ENCODE peak calls at places on chromosomes 13 and 19, in seven cellular contexts. One of them, this sample, is unnamed.

GRCh38 chr19:17183271-17183757 is 31.8 kb upstream of the USE1 start:
- DNase-seq in CD8-positive, alpha-beta T cell: peak; percentile 11
- DNase-seq in thoracic aorta: no peak
- DNase-seq in lower lobe of right lung: no peak
- DNase-seq in HepG2: no peak
- DNase-seq in astrocyte: no peak
- DNase-seq in fibroblast of mammary gland: no peak
- DNase-seq in this sample: no peak

GRCh38 chr19:56692496-56692895 is 20.9 kb upstream of the ZNF835 start:
- DNase-seq in fibroblast of mammary gland: no peak
- DNase-seq in lower lobe of right lung: no peak
- DNase-seq in CD8-positive, alpha-beta T cell: no peak
- DNase-seq in thoracic aorta: no peak
- DNase-seq in HepG2: no peak
- DNase-seq in astrocyte: no peak
- DNase-seq in this sample: no peak

GRCh38 chr19:7533281-7533819 is 2.2 kb upstream of the PNPLA6 start:
- DNase-seq in CD8-positive, alpha-beta T cell: no peak
- DNase-seq in lower lobe of right lung: peak; percentile 74
- DNase-seq in thoracic aorta: no peak
- DNase-seq in astrocyte: no peak
- DNase-seq in HepG2: no peak
- DNase-seq in fibroblast of mammary gland: peak; percentile 71
- DNase-seq in this sample: peak; percentile 55

GRCh38 chr19:54245936-54246335 is 3.3 kb upstream of the LILRA6 start:
- DNase-seq in HepG2: no peak
- DNase-seq in lower lobe of right lung: no peak
- DNase-seq in astrocyte: no peak
- DNase-seq in fibroblast of mammary gland: no peak
- DNase-seq in thoracic aorta: no peak
- DNase-seq in CD8-positive, alpha-beta T cell: no peak
- DNase-seq in this sample: no peak

GRCh38 chr19:48925240-48925843 is 8.2 kb upstream of the DHDH start:
- DNase-seq in fibroblast of mammary gland: peak; percentile 94
- DNase-seq in HepG2: peak; percentile 28
- DNase-seq in astrocyte: peak; percentile 88
- DNase-seq in CD8-positive, alpha-beta T cell: no peak
- DNase-seq in thoracic aorta: no peak
- DNase-seq in lower lobe of right lung: no peak
- DNase-seq in this sample: peak; percentile 77

GRCh38 chr19:1064661-1065605 is 2.0 kb upstream of the ARHGAP45 start:
- DNase-seq in thoracic aorta: no peak
- DNase-seq in astrocyte: peak; percentile 51
- DNase-seq in fibroblast of mammary gland: peak; percentile 64
- DNase-seq in CD8-positive, alpha-beta T cell: peak; percentile 63
- DNase-seq in lower lobe of right lung: peak; percentile 89
- DNase-seq in HepG2: no peak
- DNase-seq in this sample: peak; percentile 77

GRCh38 chr13:73341748-73342147 is 282.9 kb downstream of the KLF5 start:
- DNase-seq in fibroblast of mammary gland: peak; percentile 68
- DNase-seq in lower lobe of right lung: no peak
- DNase-seq in CD8-positive, alpha-beta T cell: no peak
- DNase-seq in thoracic aorta: no peak
- DNase-seq in HepG2: no peak
- DNase-seq in astrocyte: peak; percentile 79
- DNase-seq in this sample: peak; percentile 38

GRCh38 chr19:869245-870177 is 10.0 kb downstream of the CFD start:
- DNase-seq in thoracic aorta: peak; percentile 60
- DNase-seq in lower lobe of right lung: no peak
- DNase-seq in astrocyte: peak; percentile 93
- DNase-seq in CD8-positive, alpha-beta T cell: no peak
- DNase-seq in fibroblast of mammary gland: peak; percentile 96
- DNase-seq in HepG2: no peak
- DNase-seq in this sample: peak; percentile 97

GRCh38 chr13:95267662-95268369 is 33.4 kb downstream of the ABCC4 start:
- DNase-seq in astrocyte: peak; percentile 89
- DNase-seq in CD8-positive, alpha-beta T cell: no peak
- DNase-seq in HepG2: peak; percentile 45
- DNase-seq in lower lobe of right lung: no peak
- DNase-seq in fibroblast of mammary gland: peak; percentile 93
- DNase-seq in thoracic aorta: no peak
- DNase-seq in this sample: peak; percentile 98

GRCh38 chr13:36028359-36028758 is 102.8 kb downstream of the DCLK1 start:
- DNase-seq in thoracic aorta: no peak
- DNase-seq in astrocyte: peak; percentile 21
- DNase-seq in lower lobe of right lung: no peak
- DNase-seq in fibroblast of mammary gland: no peak
- DNase-seq in CD8-positive, alpha-beta T cell: no peak
- DNase-seq in HepG2: no peak
- DNase-seq in this sample: no peak

GRCh38 chr13:21069561-21070004 is 8.2 kb upstream of the LATS2 start:
- DNase-seq in lower lobe of right lung: no peak
- DNase-seq in astrocyte: peak; percentile 97
- DNase-seq in HepG2: peak; percentile 63
- DNase-seq in CD8-positive, alpha-beta T cell: no peak
- DNase-seq in fibroblast of mammary gland: peak; percentile 98
- DNase-seq in thoracic aorta: no peak
- DNase-seq in this sample: peak; percentile 99

GRCh38 chr19:31118292-31118925 is 230.8 kb downstream of the TSHZ3 start:
- DNase-seq in thoracic aorta: no peak
- DNase-seq in HepG2: no peak
- DNase-seq in lower lobe of right lung: peak; percentile 47
- DNase-seq in fibroblast of mammary gland: no peak
- DNase-seq in CD8-positive, alpha-beta T cell: no peak
- DNase-seq in astrocyte: no peak
- DNase-seq in this sample: no peak

GRCh38 chr19:42038675-42039074 is 31.3 kb downstream of the GRIK5 start:
- DNase-seq in lower lobe of right lung: no peak
- DNase-seq in CD8-positive, alpha-beta T cell: no peak
- DNase-seq in HepG2: no peak
- DNase-seq in astrocyte: no peak
- DNase-seq in fibroblast of mammary gland: no peak
- DNase-seq in thoracic aorta: no peak
- DNase-seq in this sample: no peak

GRCh38 chr13:114148521-114148855 is 16.1 kb upstream of the RASA3 start:
- DNase-seq in thoracic aorta: no peak
- DNase-seq in fibroblast of mammary gland: no peak
- DNase-seq in CD8-positive, alpha-beta T cell: peak; percentile 81
- DNase-seq in astrocyte: no peak
- DNase-seq in lower lobe of right lung: peak; percentile 45
- DNase-seq in HepG2: no peak
- DNase-seq in this sample: no peak

GRCh38 chr19:2027361-2027760 is 11.8 kb upstream of the BTBD2 start:
- DNase-seq in HepG2: no peak
- DNase-seq in lower lobe of right lung: no peak
- DNase-seq in fibroblast of mammary gland: peak; percentile 96
- DNase-seq in astrocyte: peak; percentile 55
- DNase-seq in thoracic aorta: no peak
- DNase-seq in CD8-positive, alpha-beta T cell: no peak
- DNase-seq in this sample: peak; percentile 66

GRCh38 chr19:5031231-5032100 is 62.6 kb downstream of the KDM4B start:
- DNase-seq in lower lobe of right lung: peak; percentile 83
- DNase-seq in HepG2: peak; percentile 73
- DNase-seq in fibroblast of mammary gland: peak; percentile 73
- DNase-seq in thoracic aorta: no peak
- DNase-seq in astrocyte: no peak
- DNase-seq in CD8-positive, alpha-beta T cell: peak; percentile 75
- DNase-seq in this sample: peak; percentile 74

GRCh38 chr13:110993788-110994187 is 78.9 kb upstream of the ANKRD10 start:
- DNase-seq in thoracic aorta: no peak
- DNase-seq in HepG2: no peak
- DNase-seq in lower lobe of right lung: no peak
- DNase-seq in CD8-positive, alpha-beta T cell: no peak
- DNase-seq in astrocyte: no peak
- DNase-seq in fibroblast of mammary gland: no peak
- DNase-seq in this sample: no peak

DNA sequence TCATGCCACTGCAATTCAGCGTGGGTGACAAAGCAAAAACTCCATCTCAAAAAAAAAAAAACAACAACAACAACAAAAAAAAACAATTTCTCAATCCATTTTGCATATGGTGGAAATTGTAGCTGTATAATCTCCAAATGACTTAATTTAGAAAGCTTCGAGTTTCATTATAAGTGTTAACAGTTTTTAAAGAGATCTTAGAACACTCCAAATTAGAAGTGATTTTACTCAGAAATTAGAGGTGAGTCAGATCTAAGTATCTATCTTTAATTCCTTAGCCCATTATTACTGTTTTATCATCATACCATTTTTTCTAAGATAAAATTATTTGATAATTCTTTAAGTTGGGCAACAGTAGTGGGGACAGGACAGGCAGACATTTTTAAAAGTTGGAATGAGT is 60.5 kb downstream of the ZMYM2 start:
- DNase-seq in HepG2: no peak
- DNase-seq in fibroblast of mammary gland: no peak
- DNase-seq in CD8-positive, alpha-beta T cell: no peak
- DNase-seq in lower lobe of right lung: no peak
- DNase-seq in astrocyte: no peak
- DNase-seq in thoracic aorta: no peak
- DNase-seq in this sample: no peak
- H3K4me3 ChIP-seq in HepG2: no peak overlapping the region
- H3K4me3 ChIP-seq in fibroblast of mammary gland: no peak overlapping the region
- H3K4me3 ChIP-seq in CD8-positive, alpha-beta T cell: no peak overlapping the region
- H3K4me3 ChIP-seq in lower lobe of right lung: no peak overlapping the region
- H3K4me3 ChIP-seq in astrocyte: no peak overlapping the region
- H3K4me3 ChIP-seq in thoracic aorta: no peak overlapping the region
- H3K4me3 ChIP-seq in this sample: no peak overlapping the region

DNA sequence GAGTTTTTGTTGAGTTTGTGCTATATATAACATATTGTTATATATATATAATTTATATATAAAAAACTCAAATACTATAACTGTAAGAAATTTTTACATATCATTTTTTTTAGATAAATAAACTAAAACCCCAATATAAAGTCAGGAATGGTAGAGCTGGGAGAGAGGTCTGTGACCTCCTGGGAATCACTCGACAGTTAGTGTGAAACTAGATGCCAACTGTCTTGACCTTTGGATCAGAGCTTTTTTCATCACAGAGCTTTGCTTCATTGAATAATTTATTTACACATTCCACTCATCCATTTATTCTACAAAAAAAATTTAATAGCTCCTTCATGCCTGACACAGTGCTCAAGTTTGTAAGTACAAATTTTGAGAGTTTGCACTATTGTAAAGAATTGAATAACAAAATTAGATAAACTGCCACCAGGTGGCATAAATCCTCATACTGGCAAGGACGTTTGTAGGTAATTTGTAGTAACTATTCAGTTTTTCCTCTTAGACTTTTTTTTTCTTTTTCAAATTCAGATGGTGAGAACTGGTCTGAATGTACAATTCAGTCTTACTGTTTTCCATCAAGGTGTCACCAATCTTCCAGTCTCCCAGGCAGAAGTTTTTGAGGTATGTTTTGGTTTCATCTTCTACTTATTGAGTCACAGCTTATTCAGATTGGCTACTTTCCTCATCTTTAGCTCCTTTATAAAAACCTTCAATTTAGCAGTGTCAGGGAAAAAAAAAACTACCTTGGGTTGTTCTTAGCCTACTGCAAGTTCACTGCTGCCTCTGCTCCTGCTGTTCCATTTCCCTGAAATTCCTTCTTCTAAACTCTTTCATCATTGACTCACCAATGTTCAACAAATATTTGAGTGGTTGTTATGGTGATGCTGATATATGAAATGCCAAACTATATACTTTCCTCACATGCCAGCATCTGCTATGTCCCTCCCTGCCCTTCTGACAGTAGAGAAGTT is 28.7 kb downstream of the LACC1 start:
- DNase-seq in astrocyte: peak; percentile 74
- DNase-seq in fibroblast of mammary gland: peak; percentile 66
- DNase-seq in CD8-positive, alpha-beta T cell: no peak
- DNase-seq in thoracic aorta: no peak
- DNase-seq in HepG2: peak; percentile 20
- DNase-seq in lower lobe of right lung: no peak
- DNase-seq in this sample: peak; percentile 57
- TF ChIP-seq CTCF in astrocyte: peak; percentile 49
- TF ChIP-seq CTCF in fibroblast of mammary gland: peak; percentile 55
- TF ChIP-seq CTCF in CD8-positive, alpha-beta T cell: peak; percentile 68
- TF ChIP-seq CTCF in thoracic aorta: peak; percentile 61
- TF ChIP-seq CTCF in HepG2: peak; percentile 48
- TF ChIP-seq CTCF in lower lobe of right lung: peak; percentile 52
- TF ChIP-seq CTCF in this sample: peak; percentile 45

GRCh38 chr19:55622242-55622969 is 2.0 kb downstream of the ZNF784 start:
- DNase-seq in HepG2: no peak
- DNase-seq in astrocyte: no peak
- DNase-seq in CD8-positive, alpha-beta T cell: no peak
- DNase-seq in thoracic aorta: no peak
- DNase-seq in lower lobe of right lung: no peak
- DNase-seq in fibroblast of mammary gland: no peak
- DNase-seq in this sample: no peak

GRCh38 chr19:55621673-55622231 is 2.6 kb downstream of the ZNF784 start:
- DNase-seq in astrocyte: no peak
- DNase-seq in CD8-positive, alpha-beta T cell: no peak
- DNase-seq in fibroblast of mammary gland: no peak
- DNase-seq in HepG2: no peak
- DNase-seq in lower lobe of right lung: no peak
- DNase-seq in thoracic aorta: no peak
- DNase-seq in this sample: no peak

GRCh38 chr19:55625004-55625326 is 599 bp upstream of the ZNF784 start:
- DNase-seq in thoracic aorta: no peak
- DNase-seq in astrocyte: no peak
- DNase-seq in fibroblast of mammary gland: no peak
- DNase-seq in HepG2: no peak
- DNase-seq in lower lobe of right lung: no peak
- DNase-seq in CD8-positive, alpha-beta T cell: no peak
- DNase-seq in this sample: no peak

GRCh38 chr19:55624109-55625003 is at the start of gene ZNF784:
- DNase-seq in fibroblast of mammary gland: peak; percentile 86
- DNase-seq in lower lobe of right lung: peak; percentile 93
- DNase-seq in thoracic aorta: peak; percentile 85
- DNase-seq in astrocyte: peak; percentile 59
- DNase-seq in CD8-positive, alpha-beta T cell: peak; percentile 93
- DNase-seq in HepG2: peak; percentile 82
- DNase-seq in this sample: peak; percentile 94

GRCh38 chr19:55623130-55623868 is 1.1 kb downstream of the ZNF784 start:
- DNase-seq in CD8-positive, alpha-beta T cell: no peak
- DNase-seq in astrocyte: no peak
- DNase-seq in HepG2: no peak
- DNase-seq in lower lobe of right lung: no peak
- DNase-seq in fibroblast of mammary gland: no peak
- DNase-seq in thoracic aorta: no peak
- DNase-seq in this sample: no peak
- H3K4me3 ChIP-seq in CD8-positive, alpha-beta T cell: no peak overlapping the region
- H3K4me3 ChIP-seq in astrocyte: peak overlapping the region; percentile 11
- H3K4me3 ChIP-seq in HepG2: peak overlapping the region; percentile 29
- H3K4me3 ChIP-seq in lower lobe of right lung: no peak overlapping the region
- H3K4me3 ChIP-seq in fibroblast of mammary gland: no peak overlapping the region
- H3K4me3 ChIP-seq in thoracic aorta: no peak overlapping the region
- H3K4me3 ChIP-seq in this sample: peak overlapping the region; percentile 76

DNA sequence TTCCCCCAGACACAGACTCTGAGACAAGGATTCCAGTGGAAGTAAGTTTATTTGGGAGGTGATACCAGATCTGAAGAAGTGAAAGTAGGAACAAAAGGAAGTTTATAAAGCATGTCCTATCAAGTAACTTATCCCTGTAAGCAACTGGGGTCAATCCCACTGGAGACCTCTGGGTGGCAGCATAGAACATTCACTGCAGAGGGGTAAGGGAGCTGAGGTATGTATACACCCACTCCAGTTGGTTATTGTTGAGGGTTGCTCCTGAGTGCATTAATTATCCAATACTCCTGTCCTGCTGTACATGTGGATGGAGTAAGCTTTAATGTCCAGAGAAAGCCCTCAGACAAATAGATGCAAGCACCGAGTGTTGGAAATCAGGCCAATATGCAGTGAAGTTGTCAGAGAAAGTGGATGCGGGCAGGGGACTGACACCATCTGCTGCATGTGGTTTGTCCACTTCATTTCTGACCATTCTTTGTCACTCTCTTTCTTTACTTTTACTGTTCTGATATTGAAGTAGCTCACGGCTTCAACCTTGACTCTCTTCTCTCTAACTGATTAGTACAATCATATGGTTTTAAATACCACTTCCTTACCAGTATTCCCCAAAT is 46.7 kb downstream of the NOTCH3 start:
- DNase-seq in lower lobe of right lung: no peak
- DNase-seq in astrocyte: no peak
- DNase-seq in CD8-positive, alpha-beta T cell: no peak
- DNase-seq in fibroblast of mammary gland: peak; percentile 61
- DNase-seq in HepG2: peak; percentile 49
- DNase-seq in thoracic aorta: no peak
- DNase-seq in this sample: peak; percentile 57
- TF ChIP-seq CTCF in lower lobe of right lung: peak; percentile 50
- TF ChIP-seq CTCF in astrocyte: peak; percentile 64
- TF ChIP-seq CTCF in CD8-positive, alpha-beta T cell: peak; percentile 48
- TF ChIP-seq CTCF in fibroblast of mammary gland: peak; percentile 76
- TF ChIP-seq CTCF in HepG2: peak; percentile 45
- TF ChIP-seq CTCF in thoracic aorta: peak; percentile 33
- TF ChIP-seq CTCF in this sample: peak; percentile 70